ENCODE peak calls at places on chromosomes 1 and 21, in seven cellular contexts. F, Z, Y, H, A, L and X are unnamed samples.

GRCh38 chr1:241212624-241213023 is 144.4 kb downstream of the RGS7 start:
- DNase-seq in F (peak), Z (no peak), Y (no peak), H (no peak), A (no peak), L (no peak), X (no peak)

GRCh38 chr21:45361033-45361997 is 43.6 kb upstream of the COL18A1 start:
- DNase-seq in F (no peak), Z (peak), Y (no peak), H (no peak), A (no peak), L (no peak), X (no peak)

GRCh38 chr1:107198581-107198980 is 57.7 kb downstream of the NTNG1 start:
- DNase-seq in F (no peak), Z (no peak), Y (no peak), H (no peak), A (no peak), L (no peak), X (no peak)

GRCh38 chr1:20063861-20064292 is 6.1 kb upstream of the PLA2G5 start:
- DNase-seq in F (no peak), Z (no peak), Y (no peak), H (peak), A (peak), L (no peak), X (no peak)

GRCh38 chr1:15620155-15620545 is 2.9 kb downstream of the DDI2 start:
- DNase-seq in F (no peak), Z (no peak), Y (no peak), H (peak), A (no peak), L (no peak), X (no peak)

GRCh38 chr1:246947255-246947654 is 15.5 kb upstream of the AHCTF1 start:
- DNase-seq in F (peak), Z (no peak), Y (no peak), H (peak), A (no peak), L (peak), X (no peak)

GRCh38 chr1:240128361-240128760 is 36.7 kb downstream of the FMN2 start:
- DNase-seq in F (no peak), Z (no peak), Y (no peak), H (no peak), A (no peak), L (no peak), X (no peak)

GRCh38 chr1:1120866-1121563 is 5.1 kb upstream of the C1orf159 start:
- DNase-seq in F (no peak), Z (no peak), Y (no peak), H (no peak), A (no peak), L (no peak), X (no peak)

GRCh38 chr1:21339402-21340229 is 49.4 kb upstream of the ECE1 start:
- DNase-seq in F (no peak), Z (no peak), Y (no peak), H (no peak), A (no peak), L (no peak), X (no peak)

GRCh38 chr1:20058531-20058930 is 11.5 kb upstream of the PLA2G5 start:
- DNase-seq in F (no peak), Z (no peak), Y (peak), H (peak), A (peak), L (no peak), X (peak)

GRCh38 chr21:46639489-46640386 is 4.3 kb downstream of the PRMT2 start:
- DNase-seq in F (no peak), Z (peak), Y (no peak), H (peak), A (no peak), L (no peak), X (no peak)

GRCh38 chr1:15326691-15327530 is 79.9 kb downstream of the FHAD1 start:
- DNase-seq in F (no peak), Z (no peak), Y (no peak), H (no peak), A (no peak), L (peak), X (no peak)

GRCh38 chr1:24047101-24047459 is 64.9 kb downstream of the MYOM3 start:
- DNase-seq in F (no peak), Z (no peak), Y (no peak), H (peak), A (no peak), L (peak), X (no peak)

GRCh38 chr1:203206116-203206687 is 19.7 kb upstream of the CHI3L1 start:
- DNase-seq in F (no peak), Z (no peak), Y (no peak), H (no peak), A (no peak), L (no peak), X (no peak)

GRCh38 chr1:223364685-223365382 is 858 bp upstream of the SUSD4 start:
- DNase-seq in F (peak), Z (peak), Y (peak), H (no peak), A (no peak), L (no peak), X (no peak)

GRCh38 chr1:11761988-11762406 is at the start of gene C1orf167:
- DNase-seq in F (no peak), Z (peak), Y (no peak), H (no peak), A (no peak), L (no peak), X (no peak)

GRCh38 chr21:41634858-41635257 is 126.9 kb upstream of the TMPRSS2 start:
- DNase-seq in F (no peak), Z (no peak), Y (no peak), H (peak), A (no peak), L (no peak), X (no peak)

GRCh38 chr1:55073187-55073916 is 34.0 kb downstream of the PCSK9 start:
- DNase-seq in F (no peak), Z (no peak), Y (no peak), H (no peak), A (no peak), L (no peak), X (peak)

GRCh38 chr1:3501856-3502665 is 47.6 kb downstream of the ARHGEF16 start:
- DNase-seq in F (peak), Z (peak), Y (no peak), H (peak), A (no peak), L (peak), X (peak)

GRCh38 chr1:171403396-171403795 is 81.9 kb upstream of the PRRC2C start:
- DNase-seq in F (no peak), Z (peak), Y (no peak), H (no peak), A (no peak), L (no peak), X (no peak)

GRCh38 chr1:204777591-204777990 is 92.1 kb upstream of the LRRN2 start:
- DNase-seq in F (no peak), Z (no peak), Y (no peak), H (no peak), A (no peak), L (no peak), X (no peak)

GRCh38 chr1:22763479-22764200 is 53.0 kb downstream of the EPHB2 start:
- DNase-seq in F (no peak), Z (no peak), Y (no peak), H (peak), A (no peak), L (no peak), X (peak)

DNA sequence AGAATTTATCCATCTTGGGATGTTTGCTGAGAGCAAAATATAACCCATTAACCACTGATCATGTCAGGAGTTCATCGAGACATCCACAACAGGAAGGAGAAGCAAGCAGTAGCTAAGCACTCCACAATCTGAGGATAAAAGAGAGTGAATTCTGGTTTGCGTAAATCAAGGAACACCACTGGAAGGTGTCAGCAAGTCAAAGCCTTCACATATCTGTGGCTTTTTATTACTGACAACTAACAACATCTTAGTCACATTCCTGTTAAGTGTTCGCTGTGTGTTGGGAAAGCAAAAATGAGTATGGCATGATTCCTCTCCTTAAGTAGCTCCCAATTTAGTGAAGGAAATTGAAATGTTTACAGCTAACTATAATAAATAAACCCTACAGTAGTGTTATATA is 44.5 kb upstream of the DARS2 start:
- DNase-seq in F (no peak), Z (no peak), Y (no peak), H (no peak), A (no peak), L (no peak), X (no peak)
- TF ChIP-seq CTCF in F (no peak), Z (no peak), Y (no peak), H (no peak), A (no peak), L (no peak), X (no peak)

GRCh38 chr1:108892356-108893140 is 15.8 kb downstream of the GPSM2 start:
- DNase-seq in F (no peak), Z (no peak), Y (no peak), H (peak), A (no peak), L (no peak), X (no peak)
- TF ChIP-seq CTCF in F (no peak), Z (no peak), Y (no peak), H (no peak), A (no peak), L (no peak), X (no peak)

GRCh38 chr1:206931709-206932108 is 10.0 kb upstream of the FCMR start:
- DNase-seq in F (no peak), Z (peak), Y (no peak), H (no peak), A (no peak), L (no peak), X (no peak)
- TF ChIP-seq CTCF in F (no peak), Z (peak), Y (no peak), H (no peak), A (peak), L (no peak), X (peak)

DNA sequence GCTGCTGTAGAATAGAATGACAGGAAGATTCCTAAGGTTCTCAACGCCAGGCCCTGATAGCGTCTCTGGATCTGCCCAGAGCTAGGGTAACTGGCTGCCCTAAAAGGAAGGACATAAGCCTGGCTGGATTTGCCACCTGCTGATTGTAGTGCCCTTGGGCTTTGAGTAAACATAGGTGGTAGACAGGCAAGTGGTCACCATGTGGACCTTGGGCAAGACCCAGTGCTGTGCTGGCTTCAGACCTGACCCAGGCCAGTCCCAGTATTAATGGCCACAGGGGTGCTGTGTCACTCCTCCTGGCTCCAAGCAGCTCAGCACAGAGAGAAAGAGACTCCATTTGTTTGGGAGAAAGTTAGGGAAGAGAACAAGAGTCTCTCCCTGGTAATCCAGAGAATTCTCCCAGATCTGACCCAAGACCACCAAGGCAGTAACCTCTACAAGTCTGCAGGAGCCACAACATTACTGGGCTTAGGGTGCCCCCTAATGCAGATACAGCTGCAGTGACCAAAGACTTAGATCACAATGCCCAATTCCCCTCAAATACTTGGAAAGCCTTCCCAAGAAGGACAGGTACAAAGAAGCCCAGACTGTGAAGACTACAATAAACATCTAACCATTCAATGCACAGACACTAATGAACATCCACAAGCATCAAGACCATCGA is 44.5 kb downstream of the PHTF1 start:
- DNase-seq in F (no peak), Z (peak), Y (no peak), H (no peak), A (no peak), L (no peak), X (no peak)
- TF ChIP-seq CTCF in F (no peak), Z (peak), Y (no peak), H (peak), A (no peak), L (no peak), X (no peak)

DNA sequence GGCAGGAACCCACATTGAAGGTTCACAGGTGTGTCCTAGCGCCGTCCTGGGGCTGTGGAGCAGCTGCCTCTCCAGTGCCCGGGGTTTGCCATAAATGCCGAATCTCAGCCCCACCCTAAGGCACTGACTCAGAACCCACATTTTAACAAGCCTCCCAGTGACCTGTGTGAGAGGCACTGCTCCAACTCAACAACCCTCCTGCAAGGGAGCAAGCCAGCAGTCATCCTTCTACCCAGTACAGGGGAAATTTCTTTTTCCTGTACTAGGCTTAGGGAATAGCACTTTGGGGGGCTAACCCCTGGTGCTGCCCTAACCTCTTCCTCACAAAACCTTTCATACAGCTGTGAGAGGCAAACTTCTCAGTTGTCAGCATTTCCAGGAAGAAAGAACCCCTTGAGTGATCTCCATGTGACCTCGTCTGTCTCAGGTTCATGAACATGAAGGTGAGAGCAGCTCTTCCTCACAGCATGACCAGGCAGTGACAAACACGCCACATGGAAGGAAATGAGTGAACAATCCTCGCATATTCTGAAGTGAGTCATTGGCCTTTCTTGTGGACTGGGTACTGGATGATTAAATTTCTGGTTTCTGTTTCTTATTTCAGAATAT is 11.4 kb upstream of the BCAR3 start:
- DNase-seq in F (no peak), Z (no peak), Y (no peak), H (peak), A (no peak), L (peak), X (peak)
- TF ChIP-seq CTCF in F (no peak), Z (no peak), Y (no peak), H (no peak), A (no peak), L (no peak), X (no peak)

GRCh38 chr1:43279161-43279560 is 6.2 kb downstream of the C1orf210 start:
- DNase-seq in F (no peak), Z (no peak), Y (no peak), H (no peak), A (no peak), L (no peak), X (no peak)

GRCh38 chr1:43276673-43277072 is 6.9 kb downstream of the TMEM125 start:
- DNase-seq in F (peak), Z (no peak), Y (no peak), H (no peak), A (no peak), L (no peak), X (no peak)

GRCh38 chr1:43279666-43280065 is 5.7 kb downstream of the C1orf210 start:
- DNase-seq in F (no peak), Z (no peak), Y (no peak), H (no peak), A (no peak), L (no peak), X (no peak)

GRCh38 chr1:43275826-43276620 is 6.2 kb downstream of the TMEM125 start:
- DNase-seq in F (peak), Z (no peak), Y (no peak), H (no peak), A (no peak), L (no peak), X (no peak)

DNA sequence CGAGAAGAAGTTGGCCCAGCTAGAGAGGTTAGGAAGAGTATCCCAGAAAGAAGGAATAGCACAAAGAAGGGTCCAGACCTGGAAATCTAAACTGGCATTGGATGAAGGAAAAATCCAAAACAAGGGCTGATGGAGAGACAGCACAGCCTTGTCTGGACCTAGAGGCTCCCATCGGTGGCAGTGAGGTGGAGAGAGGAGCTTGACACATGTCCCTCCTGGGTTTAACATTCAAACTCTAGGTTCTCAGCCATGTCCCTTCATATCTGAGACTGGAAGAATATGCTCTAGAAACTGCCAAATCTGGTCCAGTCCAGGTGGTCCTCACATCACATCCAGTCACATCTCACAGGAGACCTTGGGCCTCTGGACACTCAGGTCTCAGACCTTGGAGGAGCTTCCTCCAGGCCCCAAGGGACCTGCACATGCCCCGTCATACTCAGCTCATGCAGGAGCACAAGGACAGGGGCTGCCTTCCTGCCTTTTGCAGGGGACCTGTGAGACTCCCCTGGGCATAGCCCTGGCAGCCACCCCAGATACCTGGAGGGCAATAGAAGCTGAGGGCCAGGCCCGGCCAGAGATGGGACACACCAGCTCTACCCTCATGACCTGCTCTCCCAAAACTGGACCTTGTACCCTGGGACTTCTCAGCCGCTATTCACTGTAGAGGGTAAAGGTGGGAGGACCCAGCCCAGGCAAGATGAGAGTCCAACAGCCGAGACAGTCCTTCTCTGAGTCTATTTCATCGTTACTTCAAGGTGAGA is 7.5 kb downstream of the TMEM125 start:
- DNase-seq in F (peak), Z (no peak), Y (no peak), H (no peak), A (no peak), L (no peak), X (no peak)
- TF ChIP-seq CTCF in F (no peak), Z (no peak), Y (no peak), H (no peak), A (no peak), L (no peak), X (no peak)

GRCh38 chr1:8255712-8256111 is 62.2 kb upstream of the SLC45A1 start:
- DNase-seq in F (no peak), Z (no peak), Y (no peak), H (no peak), A (no peak), L (no peak), X (no peak)
- TF ChIP-seq CTCF in F (no peak), Z (no peak), Y (no peak), H (no peak), A (no peak), L (no peak), X (no peak)

GRCh38 chr1:114218397-114219237 is 64.9 kb upstream of the SYT6 start:
- DNase-seq in F (no peak), Z (no peak), Y (no peak), H (no peak), A (no peak), L (no peak), X (no peak)

GRCh38 chr1:114216431-114217173 is 62.9 kb upstream of the SYT6 start:
- DNase-seq in F (no peak), Z (no peak), Y (no peak), H (no peak), A (no peak), L (no peak), X (no peak)

GRCh38 chr1:114214016-114214415 is 60.3 kb upstream of the SYT6 start:
- DNase-seq in F (no peak), Z (no peak), Y (no peak), H (no peak), A (no peak), L (no peak), X (no peak)

GRCh38 chr1:114219247-114219872 is 65.7 kb upstream of the SYT6 start:
- DNase-seq in F (no peak), Z (peak), Y (no peak), H (peak), A (no peak), L (no peak), X (no peak)

DNA sequence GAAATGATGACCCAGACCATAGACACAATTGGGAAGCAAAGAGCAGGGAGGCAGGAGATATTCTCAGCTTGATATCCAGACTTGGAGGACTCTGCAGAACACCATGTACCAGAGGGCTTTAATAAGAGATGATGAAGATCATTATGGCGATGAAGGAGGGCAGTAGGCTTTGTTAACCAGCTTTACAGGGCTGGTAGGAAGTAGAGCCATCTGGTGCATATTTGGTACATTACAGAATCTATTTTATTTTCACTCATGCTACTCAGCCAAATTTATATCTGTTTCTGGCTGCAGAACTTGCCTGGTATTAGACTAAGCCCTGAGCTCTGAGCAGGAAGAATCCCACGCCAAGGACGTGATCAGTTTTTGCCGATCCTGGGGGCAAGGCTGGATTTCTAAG is 61.8 kb upstream of the SYT6 start:
- DNase-seq in F (no peak), Z (no peak), Y (no peak), H (no peak), A (no peak), L (no peak), X (no peak)
- TF ChIP-seq CTCF in F (no peak), Z (no peak), Y (no peak), H (no peak), A (no peak), L (no peak), X (no peak)